ENCODE peak calls at places on chromosomes 4 and X, in four cellular contexts. K, I, X and R are unnamed samples.

GRCh38 chrX:150897371-150898319 is 823 bp downstream of the CD99L2 start:
- DNase-seq in K (no peak), I (no peak), X (no peak), R (no peak)

GRCh38 chr4:8819421-8820177 is 52.0 kb downstream of the HMX1 start:
- DNase-seq in K (no peak), I (no peak), X (no peak), R (no peak)

GRCh38 chr4:160537681-160538080 is 1434.8 kb downstream of the RAPGEF2 start:
- DNase-seq in K (no peak), I (no peak), X (no peak), R (no peak)

GRCh38 chrX:96126182-96126581 is 558.5 kb upstream of the DIAPH2 start:
- DNase-seq in K (no peak), I (no peak), X (no peak), R (no peak)

GRCh38 chr4:188613976-188614375 is 474.7 kb downstream of the TRIML1 start:
- DNase-seq in K (no peak), I (no peak), X (no peak), R (no peak)

GRCh38 chrX:7076245-7076661 is 71.3 kb upstream of the STS start:
- DNase-seq in K (no peak), I (no peak), X (no peak), R (no peak)

GRCh38 chr4:80361329-80361900 is 25.9 kb downstream of the CFAP299 start:
- DNase-seq in K (peak), I (no peak), X (no peak), R (no peak)

GRCh38 chr4:134027931-134028330 is 173.7 kb downstream of the PABPC4L start:
- DNase-seq in K (no peak), I (no peak), X (no peak), R (no peak)

GRCh38 chr4:68347845-68348244 is 2.0 kb downstream of the YTHDC1 start:
- DNase-seq in K (no peak), I (no peak), X (no peak), R (no peak)

GRCh38 chrX:12370444-12371089 is 232.3 kb downstream of the FRMPD4 start:
- DNase-seq in K (no peak), I (no peak), X (no peak), R (no peak)

GRCh38 chr4:78545275-78546246 is 6.0 kb upstream of the ANXA3 start:
- DNase-seq in K (no peak), I (no peak), X (no peak), R (no peak)

GRCh38 chr4:131091896-131092295 is 1995.9 kb downstream of the C4orf33 start:
- DNase-seq in K (no peak), I (no peak), X (no peak), R (no peak)

GRCh38 chr4:7124643-7125442 is 57.0 kb upstream of the GRPEL1 start:
- DNase-seq in K (no peak), I (no peak), X (no peak), R (no peak)

GRCh38 chr4:88275516-88275915 is 8.8 kb downstream of the PPM1K start:
- DNase-seq in K (no peak), I (no peak), X (no peak), R (no peak)

GRCh38 chrX:39174761-39175417 is 373.6 kb downstream of the MID1IP1 start:
- DNase-seq in K (no peak), I (no peak), X (no peak), R (no peak)

GRCh38 chr4:6749340-6750171 is 33.0 kb upstream of the KIAA0232 start:
- DNase-seq in K (peak), I (no peak), X (no peak), R (no peak)

GRCh38 chr4:135371137-135371536 is 1169.5 kb upstream of the PABPC4L start:
- DNase-seq in K (no peak), I (no peak), X (no peak), R (no peak)

GRCh38 chr4:33467291-33467690 is 2747.1 kb downstream of the PCDH7 start:
- DNase-seq in K (no peak), I (no peak), X (no peak), R (no peak)

GRCh38 chr4:5385741-5386251 is 322.6 kb downstream of the EVC2 start:
- DNase-seq in K (peak), I (no peak), X (no peak), R (no peak)

GRCh38 chr4:107210450-107211239 is 174.5 kb upstream of the DKK2 start:
- DNase-seq in K (no peak), I (no peak), X (no peak), R (no peak)

GRCh38 chr4:147160908-147161513 is 215.3 kb upstream of the TTC29 start:
- DNase-seq in K (peak), I (no peak), X (peak), R (peak)

GRCh38 chr4:76658231-76659102 is 223.4 kb downstream of the SHROOM3 start:
- DNase-seq in K (no peak), I (no peak), X (no peak), R (no peak)

GRCh38 chrX:117063224-117063623 is 600.4 kb upstream of the CT83 start:
- DNase-seq in K (no peak), I (no peak), X (no peak), R (no peak)

GRCh38 chr4:126405369-126405982 is 1090.7 kb downstream of the FAT4 start:
- DNase-seq in K (no peak), I (no peak), X (no peak), R (no peak)

GRCh38 chr4:10694826-10695209 is 10.2 kb upstream of the CLNK start:
- DNase-seq in K (no peak), I (no peak), X (no peak), R (no peak)

GRCh38 chr4:20589436-20589835 is 110.8 kb upstream of the PACRGL start:
- DNase-seq in K (no peak), I (no peak), X (no peak), R (no peak)

GRCh38 chr4:2494992-2495391 is 26.1 kb downstream of the RNF4 start:
- DNase-seq in K (no peak), I (no peak), X (no peak), R (no peak)

GRCh38 chr4:70734168-70734954 is 12.6 kb downstream of the RUFY3 start:
- DNase-seq in K (no peak), I (peak), X (no peak), R (peak)

GRCh38 chrX:46686003-46686645 is 72.8 kb downstream of the SLC9A7 start:
- DNase-seq in K (peak), I (no peak), X (no peak), R (no peak)

GRCh38 chr4:110005461-110006056 is 92.9 kb downstream of the EGF start:
- DNase-seq in K (peak), I (peak), X (peak), R (no peak)

GRCh38 chrX:71178908-71179307 is 34.3 kb downstream of the NLGN3 start:
- DNase-seq in K (peak), I (peak), X (no peak), R (no peak)

GRCh38 chr4:14087459-14087858 is 459.9 kb upstream of the BOD1L1 start:
- DNase-seq in K (no peak), I (peak), X (no peak), R (no peak)

GRCh38 chrX:104316739-104317138 is 62.0 kb upstream of the ESX1 start:
- DNase-seq in K (no peak), I (no peak), X (no peak), R (no peak)
- TF ChIP-seq POLR2AphosphoS5 in K (no peak), I (no peak), X (no peak), R (no peak)

DNA sequence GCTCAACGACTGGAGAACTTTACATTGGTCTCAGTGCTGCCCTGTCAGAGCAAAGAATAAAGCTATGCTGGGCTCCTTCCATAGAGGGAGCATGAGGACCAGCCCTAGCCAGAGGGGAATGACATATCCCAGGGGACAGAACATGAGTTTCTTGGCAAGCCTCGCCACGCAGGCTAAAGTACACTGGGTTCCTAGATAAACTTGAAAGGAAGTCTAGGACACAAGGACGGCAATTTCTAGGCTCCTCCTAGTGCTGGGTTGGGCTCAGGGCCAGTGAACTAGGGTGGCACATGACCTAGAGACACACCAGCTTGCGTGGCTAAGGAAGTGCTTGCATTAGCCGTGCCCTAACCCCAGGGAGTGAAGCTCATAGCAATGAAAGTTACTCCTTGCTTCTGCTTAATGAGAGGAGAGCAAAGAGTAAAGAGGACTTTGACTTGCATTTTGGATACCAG is 141.0 kb downstream of the MAB21L2 start:
- DNase-seq in K (no peak), I (no peak), X (no peak), R (no peak)
- TF ChIP-seq SPI1 in K (no peak), I (no peak), X (peak), R (no peak)

DNA sequence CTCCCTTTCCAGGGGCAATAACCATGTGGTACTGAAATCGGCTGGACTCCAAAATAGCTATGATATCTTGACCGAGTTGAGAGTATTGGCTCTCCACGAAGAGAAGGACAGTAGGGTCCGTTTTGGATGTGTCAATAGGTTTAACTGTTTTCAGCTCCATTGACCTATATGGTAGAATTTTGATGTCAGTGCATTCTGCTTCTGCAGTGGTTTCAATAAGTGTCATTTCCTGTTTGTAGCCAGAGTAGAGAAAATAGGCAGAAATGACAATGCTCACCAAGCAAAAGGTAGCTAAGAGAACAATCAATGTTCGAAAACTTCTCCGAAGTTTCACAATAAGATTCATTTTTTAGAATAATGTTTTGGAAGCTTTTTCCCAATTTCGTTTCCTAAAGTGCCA is 36.7 kb downstream of the NDST4 start:
- DNase-seq in K (no peak), I (no peak), X (no peak), R (no peak)
- TF ChIP-seq POLR2AphosphoS5 in K (no peak), I (no peak), X (no peak), R (no peak)

DNA sequence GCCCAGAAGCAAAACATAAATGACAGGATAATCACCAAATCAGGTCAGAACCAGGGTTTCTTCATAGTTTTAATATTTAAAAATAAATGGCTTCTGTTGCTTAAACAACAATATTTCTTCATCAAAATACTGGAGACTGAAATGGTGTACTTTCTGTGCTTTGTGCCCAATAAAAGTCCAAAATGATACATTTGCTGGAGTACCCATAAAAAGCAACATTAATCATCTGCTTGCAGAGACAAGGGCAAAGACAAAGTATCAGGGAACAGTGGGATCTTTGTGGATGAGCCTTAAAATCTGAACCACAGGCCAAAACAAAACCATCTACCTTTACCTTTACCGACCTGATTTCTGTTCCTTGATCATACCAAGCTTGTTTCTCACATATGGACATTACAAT is 683.9 kb upstream of the ATOH1 start:
- DNase-seq in K (no peak), I (no peak), X (no peak), R (no peak)
- TF ChIP-seq SPI1 in K (no peak), I (no peak), X (no peak), R (no peak)

DNA sequence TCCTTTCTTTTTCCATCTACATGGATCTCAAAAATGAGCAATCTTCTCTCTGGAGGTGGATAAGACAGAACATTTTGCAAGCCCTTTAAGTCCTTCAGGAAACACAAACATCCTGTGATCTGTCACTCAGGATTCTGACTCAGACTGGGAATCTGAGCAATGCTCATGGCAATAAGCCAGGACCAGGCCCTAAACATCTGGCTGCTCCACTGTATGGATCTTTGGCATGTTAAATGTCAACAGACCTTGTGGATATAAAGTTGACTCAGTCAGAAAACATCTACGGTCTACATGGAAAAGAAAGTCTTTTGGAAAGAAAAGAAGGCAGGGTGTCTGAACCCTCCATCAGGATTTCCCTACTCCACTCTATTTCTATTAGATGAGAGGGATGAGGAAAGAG is 17.8 kb upstream of the CHIC2 start:
- DNase-seq in K (no peak), I (no peak), X (no peak), R (no peak)
- TF ChIP-seq POLR2AphosphoS5 in K (no peak), I (no peak), X (no peak), R (no peak)

GRCh38 chrX:83008415-83008814 is 499.7 kb upstream of the POU3F4 start:
- DNase-seq in K (no peak), I (no peak), X (no peak), R (no peak)
- TF ChIP-seq SPI1 in K (no peak), I (no peak), X (no peak), R (no peak)